ENCODE peak calls at places on chromosomes 5 and 9, in four cellular contexts. D is neuronal stem cell, S is trophoblast cell, T is IMR-90. O is an unnamed sample.

GRCh38 chr9:96020822-96021615 is 145.5 kb downstream of the ERCC6L2 start:
- DNase-seq in D (peak), S (peak), T (no peak), O (peak)

GRCh38 chr5:76270214-76270613 is 132.9 kb upstream of the IQGAP2 start:
- DNase-seq in D (no peak), S (peak), T (peak), O (no peak)

GRCh38 chr9:131473891-131474290 is 28.8 kb upstream of the POMT1 start:
- DNase-seq in D (no peak), S (no peak), T (no peak), O (no peak)

GRCh38 chr5:145236127-145236526 is 599.0 kb downstream of the PRELID2 start:
- DNase-seq in D (no peak), S (no peak), T (peak), O (peak)

GRCh38 chr5:173139631-173140030 is 4.7 kb upstream of the BNIP1 start:
- DNase-seq in D (no peak), S (peak), T (no peak), O (no peak)

GRCh38 chr5:93578813-93579560 is 2.0 kb downstream of the NR2F1-AS1 start:
- DNase-seq in D (no peak), S (no peak), T (peak), O (no peak)

GRCh38 chr5:65292196-65292595 is 189.5 kb downstream of the ADAMTS6 start:
- DNase-seq in D (no peak), S (no peak), T (no peak), O (no peak)

GRCh38 chr5:179345429-179346321 is at the start of gene ADAMTS2:
- DNase-seq in D (peak), S (peak), T (peak), O (peak)

GRCh38 chr9:135070198-135070951 is 17.1 kb upstream of the OLFM1 start:
- DNase-seq in D (no peak), S (no peak), T (no peak), O (peak)

GRCh38 chr5:169805527-169805934 is 168.5 kb downstream of the DOCK2 start:
- DNase-seq in D (no peak), S (no peak), T (peak), O (no peak)

GRCh38 chr5:168076561-168076991 is 214.9 kb upstream of the WWC1 start:
- DNase-seq in D (no peak), S (peak), T (peak), O (peak)

GRCh38 chr5:67971223-67971830 is 244.2 kb upstream of the PIK3R1 start:
- DNase-seq in D (no peak), S (peak), T (peak), O (no peak)

GRCh38 chr5:139635606-139636206 is 12.4 kb upstream of the CXXC5 start:
- DNase-seq in D (no peak), S (peak), T (peak), O (peak)

GRCh38 chr5:83802686-83803085 is 82.0 kb upstream of the HAPLN1 start:
- DNase-seq in D (no peak), S (no peak), T (peak), O (no peak)

GRCh38 chr9:119349548-119349947 is 19.7 kb downstream of the BRINP1 start:
- DNase-seq in D (peak), S (no peak), T (no peak), O (peak)

GRCh38 chr9:125407974-125408900 is 146.6 kb downstream of the GAPVD1 start:
- DNase-seq in D (peak), S (peak), T (peak), O (peak)

GRCh38 chr9:78775889-78776288 is 479.0 kb downstream of the PSAT1 start:
- DNase-seq in D (no peak), S (no peak), T (no peak), O (no peak)

GRCh38 chr5:68239485-68239884 is 23.9 kb downstream of the PIK3R1 start:
- DNase-seq in D (no peak), S (peak), T (peak), O (no peak)

GRCh38 chr9:112020680-112021596 is 124.3 kb downstream of the UGCG start:
- DNase-seq in D (no peak), S (peak), T (peak), O (no peak)

GRCh38 chr9:116639251-116639741 is 47.8 kb upstream of the TRIM32 start:
- DNase-seq in D (no peak), S (no peak), T (peak), O (no peak)

GRCh38 chr9:88976186-88976887 is 14.9 kb upstream of the S1PR3 start:
- DNase-seq in D (no peak), S (no peak), T (no peak), O (no peak)

GRCh38 chr5:139186293-139186692 is 11.9 kb downstream of the SIL1 start:
- DNase-seq in D (no peak), S (no peak), T (no peak), O (no peak)

GRCh38 chr5:5198111-5198510 is 58.0 kb downstream of the ADAMTS16 start:
- DNase-seq in D (no peak), S (no peak), T (no peak), O (no peak)

GRCh38 chr5:180365829-180366228 is 12.7 kb upstream of the GFPT2 start:
- DNase-seq in D (no peak), S (no peak), T (no peak), O (no peak)

GRCh38 chr5:9898319-9898718 is 268.2 kb upstream of the TAS2R1 start:
- DNase-seq in D (peak), S (peak), T (peak), O (peak)

GRCh38 chr9:109975574-109976327 is 195.8 kb downstream of the PALM2AKAP2 start:
- DNase-seq in D (no peak), S (no peak), T (peak), O (no peak)

GRCh38 chr5:96851312-96852062 is 24.8 kb upstream of the ERAP2 start:
- DNase-seq in D (no peak), S (no peak), T (no peak), O (no peak)

GRCh38 chr5:62722360-62722759 is 143.7 kb downstream of the LRRC70 start:
- DNase-seq in D (no peak), S (peak), T (no peak), O (peak)

GRCh38 chr9:113918697-113919390 is 42.7 kb downstream of the ZNF618 start:
- DNase-seq in D (no peak), S (no peak), T (no peak), O (no peak)

GRCh38 chr9:79012561-79012960 is 559.2 kb upstream of the TLE4 start:
- DNase-seq in D (no peak), S (peak), T (peak), O (peak)

GRCh38 chr5:177402271-177403043 is 2.0 kb upstream of the PFN3 start:
- DNase-seq in D (peak), S (peak), T (peak), O (peak)

GRCh38 chr5:177403194-177403825 is 2.8 kb upstream of the PFN3 start:
- DNase-seq in D (peak), S (peak), T (peak), O (peak)

GRCh38 chr5:177404641-177405134 is 4.2 kb upstream of the PFN3 start:
- DNase-seq in D (no peak), S (no peak), T (no peak), O (no peak)

GRCh38 chr5:177405312-177405711 is 4.1 kb downstream of the F12 start:
- DNase-seq in D (no peak), S (no peak), T (no peak), O (no peak)

DNA sequence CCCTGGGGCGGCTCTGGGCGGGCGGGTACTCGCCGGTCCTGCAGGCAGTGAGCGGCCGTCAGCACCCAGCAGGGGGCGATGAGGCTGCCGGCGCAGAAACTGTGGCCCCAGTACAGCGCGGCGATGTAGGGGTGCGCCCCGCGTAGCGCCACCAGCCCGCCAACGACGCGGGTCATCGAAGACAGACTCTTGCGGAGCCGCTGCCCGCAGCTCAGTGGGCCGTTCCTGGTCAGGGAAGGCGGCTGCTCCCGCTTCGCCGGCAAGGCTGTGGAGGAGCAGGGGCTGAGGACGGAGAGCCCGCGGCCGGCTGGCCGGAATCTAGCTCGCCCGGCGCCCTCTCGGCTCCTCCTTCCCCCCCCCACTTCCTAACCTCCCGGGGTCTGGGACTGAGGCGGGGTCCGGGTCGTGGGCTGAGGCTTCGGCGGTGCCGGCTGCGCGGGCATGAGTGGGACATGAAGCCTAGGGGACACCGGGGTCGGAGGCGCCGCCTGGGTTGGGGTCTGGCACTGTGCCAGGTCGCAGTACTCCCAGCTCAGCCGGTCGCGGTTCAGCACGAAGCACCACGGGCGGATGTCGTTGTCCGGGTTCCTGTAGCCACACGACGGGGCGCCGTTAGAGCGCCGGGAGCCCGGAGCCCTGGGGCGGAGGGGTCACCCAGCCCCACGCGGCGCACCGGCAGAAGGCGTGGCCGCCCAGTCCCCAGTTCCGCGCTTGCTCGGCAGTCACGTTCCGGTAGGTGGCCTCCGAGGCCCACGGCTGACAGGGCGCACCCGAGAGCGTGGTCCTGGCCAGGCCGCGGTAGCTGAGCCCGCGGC is 3.6 kb upstream of the PFN3 start:
- DNase-seq in D (peak), S (peak), T (peak), O (peak)
- H4K8ac ChIP-seq in D (no peak), S (peak), T (peak), O (no peak)

GRCh38 chr9:129594632-129595031 is 26.3 kb downstream of the C9orf50 start:
- DNase-seq in D (no peak), S (no peak), T (no peak), O (no peak)
- H2AK5ac ChIP-seq in D (no peak), S (peak), T (peak), O (no peak)

GRCh38 chr5:1515311-1515920 is 8.3 kb downstream of the LPCAT1 start:
- DNase-seq in D (no peak), S (no peak), T (no peak), O (peak)

GRCh38 chr5:1515921-1516571 is 7.7 kb downstream of the LPCAT1 start:
- DNase-seq in D (no peak), S (peak), T (peak), O (peak)

GRCh38 chr5:1512541-1513291 is 11.0 kb downstream of the LPCAT1 start:
- DNase-seq in D (no peak), S (peak), T (no peak), O (no peak)

GRCh38 chr5:1513326-1514026 is 10.3 kb downstream of the LPCAT1 start:
- DNase-seq in D (no peak), S (no peak), T (no peak), O (no peak)

DNA sequence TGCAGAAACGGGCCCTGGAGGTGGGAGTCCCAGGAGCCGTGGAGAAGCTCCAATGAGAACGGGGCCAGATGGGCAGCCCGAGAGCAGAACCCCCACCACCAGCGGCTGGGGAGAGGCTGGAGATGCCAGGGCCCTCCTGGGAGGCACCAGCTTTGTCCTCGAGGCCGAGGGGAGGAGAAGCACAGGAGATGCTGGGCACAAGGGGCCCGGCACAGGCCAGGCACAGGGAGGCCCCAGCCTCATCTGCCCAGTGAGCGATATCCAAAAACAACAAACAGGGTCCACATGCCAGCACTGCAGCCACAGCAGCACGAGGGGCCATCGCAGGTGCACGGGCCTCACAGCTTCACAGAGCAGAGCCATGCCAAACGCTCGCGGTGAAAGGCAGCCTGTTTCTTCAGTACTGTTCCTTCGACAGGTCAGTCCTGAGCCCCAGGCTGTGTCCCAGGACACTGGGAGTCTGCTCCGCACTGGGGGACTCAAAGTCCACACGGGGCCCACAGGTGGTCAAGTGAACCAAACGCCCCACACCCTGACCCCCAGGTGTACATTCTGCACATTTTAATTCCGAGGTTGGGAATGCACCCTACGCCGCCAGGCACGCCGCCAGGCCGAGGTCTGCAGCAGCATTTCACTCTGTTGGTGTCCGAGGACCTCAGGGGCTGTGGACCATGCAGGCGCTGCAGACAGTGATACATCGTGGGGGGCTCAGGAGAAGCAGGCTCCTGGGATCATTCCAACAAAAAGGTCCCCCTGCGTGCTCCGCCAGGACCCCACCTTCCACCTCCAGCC is 9.5 kb downstream of the LPCAT1 start:
- DNase-seq in D (no peak), S (peak), T (no peak), O (no peak)
- H3K23ac ChIP-seq in D (peak), S (no peak), T (no peak), O (peak)

DNA sequence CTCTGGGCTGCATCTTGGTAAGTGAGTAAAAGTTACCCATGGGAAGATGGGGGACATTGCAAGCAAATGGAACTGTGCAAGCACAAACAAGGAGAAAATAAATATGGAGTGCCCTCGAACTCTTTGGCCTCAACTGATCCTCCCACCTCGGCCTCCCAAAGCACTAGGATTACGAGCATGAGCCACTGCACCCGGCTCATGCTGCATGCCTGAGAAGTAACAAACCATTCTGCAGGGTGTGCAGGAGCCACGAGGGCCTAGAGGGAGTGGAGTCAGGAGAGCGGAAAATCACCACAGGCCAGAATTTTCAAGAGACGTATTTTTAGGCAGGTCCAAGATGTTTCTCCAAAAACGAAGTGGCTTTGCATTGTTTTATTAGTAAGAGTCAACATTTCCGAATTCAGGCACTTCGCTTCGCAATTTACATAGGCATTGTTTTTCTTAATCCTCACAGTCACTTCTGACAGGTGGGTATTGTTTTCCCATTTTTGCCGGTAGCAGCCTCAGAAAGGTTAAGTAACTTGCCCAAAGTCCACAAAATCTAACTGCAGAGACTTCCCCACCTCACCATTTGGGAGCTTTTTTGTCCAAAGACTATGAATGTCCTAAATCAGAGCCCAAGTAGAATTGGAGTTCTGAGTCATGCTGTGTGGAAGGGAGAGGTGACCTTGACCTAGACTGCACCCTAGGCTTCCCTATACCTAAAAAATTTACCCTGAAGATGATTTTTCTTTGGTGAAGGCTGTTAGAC is 230.2 kb downstream of the NR3C1 start:
- DNase-seq in D (no peak), S (no peak), T (no peak), O (peak)
- H4K8ac ChIP-seq in D (no peak), S (no peak), T (no peak), O (no peak)

DNA sequence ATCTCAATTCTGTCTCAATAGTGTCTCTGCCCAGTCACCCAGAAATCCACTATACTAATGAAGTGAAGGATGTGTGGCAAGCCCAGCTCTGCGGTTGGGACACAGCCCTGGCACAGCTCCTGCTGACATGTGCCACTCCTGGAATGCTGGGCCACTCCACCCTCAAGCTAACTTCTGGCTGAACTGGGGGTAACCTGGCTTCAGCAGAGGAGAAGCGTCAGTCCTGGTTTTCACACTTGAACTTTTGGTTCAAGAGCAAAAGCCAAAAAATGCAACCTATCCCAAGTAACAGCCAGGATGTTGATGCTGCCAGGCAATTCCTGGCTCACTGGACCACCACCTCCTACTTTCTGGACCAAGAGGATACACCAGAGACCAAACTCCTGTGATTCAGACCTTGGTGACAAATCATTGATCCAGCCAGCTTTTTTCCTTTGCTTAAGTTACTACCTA is 86.4 kb downstream of the ARRDC3 start:
- DNase-seq in D (no peak), S (peak), T (no peak), O (no peak)
- H2AK5ac ChIP-seq in D (no peak), S (peak), T (no peak), O (no peak)

DNA sequence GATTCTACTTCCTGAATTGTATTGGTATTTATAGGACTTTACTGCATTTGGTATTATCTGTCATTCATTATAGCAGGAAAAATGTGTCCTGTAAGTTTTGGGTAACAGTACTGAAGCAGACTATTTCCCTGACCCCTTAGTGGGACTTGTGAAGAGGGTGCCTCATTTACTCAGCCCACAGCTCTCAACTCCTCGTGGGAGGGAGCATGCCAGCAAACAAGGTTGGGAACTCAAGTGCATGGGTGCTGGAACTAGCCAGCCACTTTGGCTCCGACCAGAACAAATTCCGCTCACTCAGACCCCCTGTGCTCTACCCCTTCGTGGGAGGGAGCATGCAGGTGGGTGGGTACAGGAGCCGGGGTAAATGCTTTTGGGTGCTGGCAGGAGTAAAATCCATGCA is 1773.5 kb upstream of the WWC1 start:
- DNase-seq in D (no peak), S (no peak), T (no peak), O (no peak)
- H3K23ac ChIP-seq in D (no peak), S (no peak), T (no peak), O (no peak)

DNA sequence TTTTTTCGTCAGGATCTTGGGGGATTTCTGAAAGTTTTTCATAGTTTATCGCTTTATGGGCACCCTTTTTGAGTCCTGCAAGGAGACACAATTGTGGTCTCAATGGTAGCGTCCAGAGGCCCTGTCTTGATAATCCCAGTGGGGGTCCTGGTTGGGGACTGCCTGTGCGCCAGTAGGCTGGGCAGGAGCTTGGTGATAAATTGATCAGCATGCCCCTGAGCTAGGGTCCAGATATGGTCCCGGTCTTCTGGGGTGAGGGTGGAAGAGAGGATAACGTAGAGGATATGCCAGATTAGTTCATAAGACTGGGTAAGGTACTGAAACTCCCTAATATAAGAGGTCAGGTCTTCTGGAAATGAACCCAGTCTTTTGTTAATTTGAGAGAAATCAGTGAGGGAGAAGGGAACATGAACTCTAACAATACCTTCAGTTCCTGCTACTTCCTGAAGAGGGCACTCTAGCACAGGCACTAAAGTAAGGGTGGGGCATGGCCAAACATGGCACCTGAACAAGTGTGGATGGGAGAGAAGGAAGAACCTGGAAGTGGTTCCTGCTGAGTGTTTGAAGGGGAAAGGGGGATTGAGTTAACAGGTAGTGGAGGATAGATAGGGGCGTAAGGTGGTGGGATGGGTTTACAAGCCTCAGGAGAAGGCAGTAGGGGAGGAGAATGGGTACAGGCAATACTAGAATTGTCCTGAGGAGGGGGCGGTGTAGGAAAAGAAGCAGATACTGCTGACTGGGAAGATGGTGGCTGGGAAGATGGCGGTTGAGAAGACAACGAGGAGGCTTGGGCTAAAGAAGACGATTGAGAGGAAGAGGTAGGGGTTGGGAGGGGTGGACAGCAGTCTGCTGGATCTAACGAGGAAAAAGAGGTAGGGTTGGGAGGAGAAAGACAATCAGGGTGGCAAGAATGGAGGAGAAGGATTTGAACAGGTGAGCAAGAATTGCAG is 33.8 kb upstream of the ANXA2R start:
- DNase-seq in D (no peak), S (peak), T (peak), O (peak)
- H4K8ac ChIP-seq in D (no peak), S (no peak), T (no peak), O (no peak)